ENCODE peak calls at places on chromosomes 7 and 10, in five cellular contexts. B, D, L, K and J are unnamed samples. For H3K36me3, the result is how much of the 10 kb centered on the place peaks cover.

GRCh38 chr10:69491611-69492010 is 40.3 kb downstream of the TSPAN15 start:
- DNase-seq in B (no peak), D (peak), L (no peak), K (no peak), J (peak)

GRCh38 chr7:67392596-67393438 is 396.2 kb downstream of the TYW1 start:
- DNase-seq in B (no peak), D (no peak), L (no peak), K (no peak), J (no peak)

GRCh38 chr10:10055656-10056445 is 961.8 kb upstream of the CELF2 start:
- DNase-seq in B (no peak), D (no peak), L (no peak), K (no peak), J (no peak)

GRCh38 chr7:103343332-103343731 is 1.2 kb downstream of the DNAJC2 start:
- DNase-seq in B (no peak), D (no peak), L (no peak), K (no peak), J (no peak)

GRCh38 chr10:132564690-132565089 is 27.1 kb downstream of the INPP5A start:
- DNase-seq in B (no peak), D (no peak), L (no peak), K (no peak), J (no peak)

GRCh38 chr7:8511810-8512209 is 78.4 kb downstream of the NXPH1 start:
- DNase-seq in B (no peak), D (no peak), L (no peak), K (no peak), J (peak)

GRCh38 chr10:132297521-132297920 is 10.2 kb downstream of the STK32C start:
- DNase-seq in B (no peak), D (no peak), L (no peak), K (no peak), J (no peak)

GRCh38 chr7:149713731-149714068 is 59.7 kb downstream of the ZNF467 start:
- DNase-seq in B (no peak), D (no peak), L (no peak), K (no peak), J (no peak)

GRCh38 chr7:88668591-88668990 is 90.9 kb upstream of the ZNF804B start:
- DNase-seq in B (no peak), D (no peak), L (no peak), K (no peak), J (no peak)

GRCh38 chr7:131802195-131802594 is 245.8 kb upstream of the PODXL start:
- DNase-seq in B (no peak), D (no peak), L (no peak), K (no peak), J (no peak)

GRCh38 chr10:23081156-23081833 is 14.1 kb upstream of the MSRB2 start:
- DNase-seq in B (no peak), D (no peak), L (no peak), K (peak), J (peak)

GRCh38 chr7:50739744-50740455 is 42.8 kb downstream of the GRB10 start:
- DNase-seq in B (peak), D (no peak), L (no peak), K (no peak), J (no peak)

GRCh38 chr7:78080811-78081210 is 282.2 kb downstream of the PHTF2 start:
- DNase-seq in B (no peak), D (no peak), L (peak), K (no peak), J (no peak)

DNA sequence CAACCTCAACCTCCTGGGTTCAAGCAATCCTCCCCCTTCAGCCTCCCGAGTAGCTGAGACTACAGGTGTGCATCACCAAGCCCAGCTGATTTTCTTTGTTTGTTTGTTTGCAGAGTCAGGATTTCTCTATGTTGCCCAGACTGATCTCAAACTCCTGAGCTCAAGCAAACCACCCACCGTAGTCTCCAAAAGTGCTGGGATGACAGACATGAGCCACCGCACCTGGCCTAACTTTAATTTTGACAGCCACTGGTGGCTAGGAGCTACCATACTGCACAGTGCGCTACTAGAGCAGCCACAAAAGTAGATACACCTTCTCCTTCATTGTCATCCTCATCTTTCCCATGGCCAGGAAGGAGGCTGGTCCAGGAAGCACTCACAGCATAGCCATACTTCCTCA is 31.2 kb upstream of the GATA3 start:
- DNase-seq in B (no peak), D (no peak), L (no peak), K (no peak), J (no peak)
- H3K36me3 ChIP-seq in B (under half), D (under half), L (under half), K (under half), J (under half)

GRCh38 chr10:92024700-92025099 is 101.1 kb downstream of the BTAF1 start:
- DNase-seq in B (no peak), D (no peak), L (no peak), K (no peak), J (no peak)

GRCh38 chr10:92031580-92031979 is 108.0 kb downstream of the BTAF1 start:
- DNase-seq in B (no peak), D (no peak), L (no peak), K (no peak), J (no peak)

DNA sequence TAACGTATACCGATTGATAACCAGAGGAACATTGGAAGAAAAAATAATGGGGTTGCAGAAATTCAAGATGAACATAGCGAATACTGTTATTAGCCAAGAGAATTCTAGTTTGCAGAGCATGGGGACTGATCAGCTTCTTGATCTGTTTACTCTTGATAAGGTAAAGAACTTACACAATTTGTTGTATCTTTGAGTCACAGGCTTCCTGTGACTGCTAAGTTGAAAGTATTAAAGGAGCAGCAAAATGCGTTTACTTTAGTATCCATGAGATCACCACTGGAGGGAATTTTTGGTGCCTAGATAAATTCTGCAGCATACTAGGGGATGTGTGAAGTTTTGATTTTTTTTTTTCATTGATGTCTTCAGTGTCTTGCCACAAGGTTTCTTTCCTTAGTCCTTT is 103.6 kb downstream of the BTAF1 start:
- DNase-seq in B (no peak), D (no peak), L (no peak), K (no peak), J (no peak)
- H3K36me3 ChIP-seq in B (half or more), D (under half), L (half or more), K (under half), J (under half)

DNA sequence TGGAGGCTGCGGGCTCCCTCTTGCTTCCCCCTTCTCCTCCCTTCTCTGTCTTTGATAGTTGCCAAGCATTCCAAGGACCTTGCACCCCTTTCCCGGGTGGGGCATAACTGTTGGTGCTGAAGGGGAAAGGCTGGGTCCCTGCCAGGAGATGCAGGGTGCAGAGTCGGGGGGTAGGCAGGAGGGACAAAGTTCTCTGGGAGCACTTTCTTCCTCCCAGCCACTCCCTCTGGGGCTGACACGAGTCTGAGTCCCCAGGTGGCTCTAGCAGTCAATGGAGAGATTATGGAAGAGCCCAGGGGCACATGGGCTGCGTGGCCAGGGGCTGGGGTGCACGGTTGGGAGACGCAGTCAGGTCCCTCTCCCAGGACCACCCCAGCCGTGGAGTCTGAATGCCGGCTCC is 2.1 kb downstream of the CLDN15 start:
- DNase-seq in B (no peak), D (no peak), L (no peak), K (no peak), J (no peak)
- H3K36me3 ChIP-seq in B (under half), D (under half), L (under half), K (under half), J (under half)

GRCh38 chr10:123160311-123160980 is 6.2 kb downstream of the BUB3 start:
- DNase-seq in B (no peak), D (no peak), L (no peak), K (no peak), J (no peak)
- H3K36me3 ChIP-seq in B (half or more), D (under half), L (half or more), K (under half), J (half or more)

GRCh38 chr10:87764072-87764934 is 53.7 kb downstream of the ATAD1 start:
- DNase-seq in B (no peak), D (no peak), L (no peak), K (no peak), J (no peak)
- H3K36me3 ChIP-seq in B (under half), D (under half), L (under half), K (under half), J (under half)

GRCh38 chr7:107187774-107188173 is 19.0 kb downstream of the HBP1 start:
- DNase-seq in B (no peak), D (no peak), L (no peak), K (no peak), J (no peak)
- H3K36me3 ChIP-seq in B (half or more), D (under half), L (under half), K (under half), J (under half)

GRCh38 chr10:79193694-79194382 is 125.1 kb downstream of the ZMIZ1 start:
- DNase-seq in B (no peak), D (no peak), L (no peak), K (no peak), J (no peak)
- H3K36me3 ChIP-seq in B (under half), D (under half), L (under half), K (under half), J (under half)

DNA sequence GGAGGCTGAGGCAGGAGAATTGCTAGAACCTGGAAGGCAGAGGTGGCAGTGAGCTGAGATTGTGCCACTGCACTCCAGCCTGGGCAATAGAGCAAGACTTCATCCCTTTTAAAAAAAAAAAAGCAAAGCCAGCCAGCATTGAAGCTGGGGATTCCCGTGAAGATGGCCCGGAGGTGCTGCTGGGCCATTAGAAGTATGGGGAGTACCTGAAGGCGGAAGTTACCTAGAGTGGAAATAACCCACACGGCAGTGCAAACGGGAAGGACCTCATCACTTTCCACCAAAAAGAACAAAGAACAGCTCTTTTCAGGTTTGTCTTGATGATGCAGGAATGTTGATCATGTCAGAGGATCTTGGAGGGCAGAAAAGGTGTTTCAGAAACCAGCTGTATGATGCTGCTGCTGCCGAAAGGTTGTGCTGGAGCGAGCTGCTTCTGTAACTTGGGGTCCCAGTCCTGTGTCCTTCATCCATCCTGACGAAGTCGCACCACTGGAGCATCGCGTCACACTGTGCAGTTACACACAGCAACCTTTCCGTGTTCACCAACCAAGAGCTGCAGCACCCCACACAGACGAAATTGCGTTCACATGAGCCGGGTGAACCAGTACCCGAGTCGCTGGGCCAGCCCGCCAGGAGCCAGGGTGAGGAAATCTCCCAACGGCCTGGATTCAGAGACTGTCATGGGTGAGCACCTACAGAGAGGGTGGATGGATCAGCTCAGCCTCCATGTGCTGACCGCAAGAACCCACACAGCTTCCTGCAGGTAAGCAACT is 8.2 kb downstream of the ZFAND2A start:
- DNase-seq in B (no peak), D (no peak), L (no peak), K (no peak), J (no peak)
- H3K36me3 ChIP-seq in B (half or more), D (under half), L (under half), K (under half), J (under half)